ENCODE peak calls at places on chromosome 12, in nine cellular contexts. B is tibial nerve, H is heart left ventricle, J is stomach, X is spleen, W is uterus, A is HepG2, F is endothelial cell of umbilical vein, C is body of pancreas. K is an unnamed sample. For H3K27me3 and H3K4me1, the result is how much of the 10 kb centered on the place peaks cover.

GRCh38 chr12:56645201-56645716 is 525 bp downstream of the ATP5F1B start:
- DNase-seq in B (no peak), H (peak), J (no peak), X (peak), W (no peak), A (no peak), F (peak), C (no peak), K (no peak)

GRCh38 chr12:108358580-108358965 is 19.5 kb upstream of the CMKLR1 start:
- DNase-seq in B (no peak), H (no peak), J (no peak), X (no peak), W (no peak), A (no peak), F (no peak), C (no peak), K (no peak)

GRCh38 chr12:123047289-123047688 is 66.8 kb downstream of the ARL6IP4 start:
- DNase-seq in B (no peak), H (no peak), J (no peak), X (no peak), W (no peak), A (no peak), F (no peak), C (no peak), K (no peak)

GRCh38 chr12:128657378-128657777 is 166.4 kb downstream of the SLC15A4 start:
- DNase-seq in B (no peak), H (no peak), J (no peak), X (no peak), W (no peak), A (no peak), F (no peak), C (no peak), K (no peak)

GRCh38 chr12:53868516-53868986 is 70.1 kb upstream of the HOXC13 start:
- DNase-seq in B (no peak), H (no peak), J (no peak), X (no peak), W (no peak), A (no peak), F (no peak), C (no peak), K (no peak)

GRCh38 chr12:79371226-79371625 is 319.5 kb downstream of the PAWR start:
- DNase-seq in B (no peak), H (no peak), J (no peak), X (no peak), W (no peak), A (no peak), F (no peak), C (no peak), K (no peak)

GRCh38 chr12:117125275-117125613 is 26.0 kb upstream of the TESC start:
- DNase-seq in B (no peak), H (no peak), J (no peak), X (no peak), W (no peak), A (no peak), F (no peak), C (no peak), K (no peak)

GRCh38 chr12:11753151-11753501 is 103.7 kb downstream of the ETV6 start:
- DNase-seq in B (no peak), H (no peak), J (no peak), X (no peak), W (no peak), A (no peak), F (no peak), C (peak), K (peak)

GRCh38 chr12:4802841-4803240 is 82.6 kb downstream of the GALNT8 start:
- DNase-seq in B (no peak), H (no peak), J (no peak), X (no peak), W (no peak), A (no peak), F (no peak), C (no peak), K (no peak)
- H3K27me3 ChIP-seq in B (under half), H (under half), J (under half), X (under half), W (under half), A (under half), F (under half), C (under half), K (under half)

GRCh38 chr12:93794738-93795137 is 117.6 kb downstream of the CRADD start:
- DNase-seq in B (no peak), H (no peak), J (no peak), X (no peak), W (no peak), A (no peak), F (no peak), C (no peak), K (no peak)

GRCh38 chr12:93798752-93799151 is 121.6 kb downstream of the CRADD start:
- DNase-seq in B (no peak), H (no peak), J (no peak), X (no peak), W (no peak), A (no peak), F (no peak), C (no peak), K (no peak)

GRCh38 chr12:93796719-93797118 is 119.5 kb downstream of the CRADD start:
- DNase-seq in B (no peak), H (no peak), J (no peak), X (no peak), W (no peak), A (no peak), F (no peak), C (no peak), K (no peak)

GRCh38 chr12:93795352-93795751 is 118.2 kb downstream of the CRADD start:
- DNase-seq in B (no peak), H (no peak), J (no peak), X (no peak), W (no peak), A (no peak), F (no peak), C (no peak), K (no peak)

GRCh38 chr12:93798279-93798678 is 121.1 kb downstream of the CRADD start:
- DNase-seq in B (no peak), H (no peak), J (no peak), X (no peak), W (no peak), A (no peak), F (no peak), C (no peak), K (no peak)
- TF ChIP-seq POLR2A in B (no peak), H (no peak), J (no peak), X (no peak), W (no peak), A (no peak), F (no peak), C (no peak), K (no peak)

GRCh38 chr12:6211421-6211869 is 11.2 kb downstream of the CD9 start:
- DNase-seq in B (no peak), H (no peak), J (no peak), X (no peak), W (no peak), A (no peak), F (no peak), C (no peak), K (no peak)
- H3K4me1 ChIP-seq in B (under half), H (half or more), J (half or more), X (under half), W (under half), A (under half), F (under half), C (under half), K (under half)

DNA sequence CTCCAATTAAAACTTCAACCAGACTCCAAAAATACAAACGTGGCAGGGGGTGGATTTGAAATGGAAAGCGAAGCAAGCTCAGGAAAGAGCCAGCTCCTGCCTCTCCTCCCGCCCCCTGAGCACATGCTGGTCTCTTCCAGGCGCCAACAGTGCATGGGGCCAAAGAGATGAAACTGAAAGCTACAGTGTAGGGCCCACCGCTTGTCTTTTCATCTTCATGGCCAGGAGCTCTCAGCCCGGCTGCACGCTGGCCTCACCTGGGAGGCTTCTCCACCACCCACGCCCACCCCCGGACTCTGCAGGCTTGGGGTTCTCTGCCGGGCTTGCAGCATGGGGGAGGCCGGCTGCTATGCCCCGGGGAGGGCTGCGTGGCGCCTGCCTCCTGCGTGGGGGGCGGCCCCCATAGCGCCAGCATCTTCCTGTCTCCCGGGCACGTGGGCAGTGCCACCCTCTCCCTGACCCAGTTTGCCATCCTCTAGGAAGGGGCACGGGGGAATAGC is 2.0 kb downstream of the RIMBP2 start:
- DNase-seq in B (no peak), H (no peak), J (peak), X (no peak), W (peak), A (no peak), F (no peak), C (no peak), K (no peak)
- H3K27me3 ChIP-seq in B (under half), H (under half), J (under half), X (under half), W (under half), A (half or more), F (under half), C (under half), K (under half)

GRCh38 chr12:4648499-4649357 is at the start of the genes AKAP3 and NDUFA9:
- DNase-seq in B (peak), H (peak), J (peak), X (peak), W (peak), A (peak), F (peak), C (peak), K (peak)
- TF ChIP-seq POLR2A in B (no peak), H (no peak), J (no peak), X (no peak), W (peak), A (peak), F (peak), C (peak), K (peak)

K was measured in Peyer's patch.